ENCODE peak calls at places on chromosomes 7 and 10, in seven cellular contexts. One of them, this sample, is unnamed.

GRCh38 chr7:36871863-36872262 is 147.6 kb upstream of the AOAH start:
- DNase-seq in activated naive CD8-positive, alpha-beta T cell treated with anti-CD3 and anti-CD28 coated beads, Interleukin-2, amount 10 ng/mL, durations not matched to agents 7 days and 5 days: no peak
- DNase-seq in endothelial cell: no peak
- DNase-seq in HL-60: no peak
- DNase-seq in ureter: no peak
- DNase-seq in activated CD8-positive, alpha-beta T cell treated with anti-CD3 and anti-CD28 coated beads for 36 hours: peak
- DNase-seq in EH: peak
- DNase-seq in this sample: no peak

GRCh38 chr10:113539789-113540188 is 13.1 kb upstream of the HABP2 start:
- DNase-seq in activated naive CD8-positive, alpha-beta T cell treated with anti-CD3 and anti-CD28 coated beads, Interleukin-2, amount 10 ng/mL, durations not matched to agents 7 days and 5 days: no peak
- DNase-seq in endothelial cell: no peak
- DNase-seq in HL-60: no peak
- DNase-seq in ureter: no peak
- DNase-seq in activated CD8-positive, alpha-beta T cell treated with anti-CD3 and anti-CD28 coated beads for 36 hours: no peak
- DNase-seq in EH: peak
- DNase-seq in this sample: no peak

GRCh38 chr7:8255680-8256656 is 6.0 kb downstream of the ICA1 start:
- DNase-seq in activated naive CD8-positive, alpha-beta T cell treated with anti-CD3 and anti-CD28 coated beads, Interleukin-2, amount 10 ng/mL, durations not matched to agents 7 days and 5 days: no peak
- DNase-seq in endothelial cell: no peak
- DNase-seq in HL-60: no peak
- DNase-seq in ureter: no peak
- DNase-seq in activated CD8-positive, alpha-beta T cell treated with anti-CD3 and anti-CD28 coated beads for 36 hours: no peak
- DNase-seq in EH: no peak
- DNase-seq in this sample: no peak

GRCh38 chr10:122326385-122326784 is 48.1 kb upstream of the PLEKHA1 start:
- DNase-seq in activated naive CD8-positive, alpha-beta T cell treated with anti-CD3 and anti-CD28 coated beads, Interleukin-2, amount 10 ng/mL, durations not matched to agents 7 days and 5 days: no peak
- DNase-seq in endothelial cell: no peak
- DNase-seq in HL-60: no peak
- DNase-seq in ureter: no peak
- DNase-seq in activated CD8-positive, alpha-beta T cell treated with anti-CD3 and anti-CD28 coated beads for 36 hours: no peak
- DNase-seq in EH: no peak
- DNase-seq in this sample: no peak

GRCh38 chr7:28708458-28708951 is 249.6 kb downstream of the TRIL start:
- DNase-seq in activated naive CD8-positive, alpha-beta T cell treated with anti-CD3 and anti-CD28 coated beads, Interleukin-2, amount 10 ng/mL, durations not matched to agents 7 days and 5 days: no peak
- DNase-seq in endothelial cell: no peak
- DNase-seq in HL-60: no peak
- DNase-seq in ureter: no peak
- DNase-seq in activated CD8-positive, alpha-beta T cell treated with anti-CD3 and anti-CD28 coated beads for 36 hours: no peak
- DNase-seq in EH: no peak
- DNase-seq in this sample: no peak

GRCh38 chr7:30815016-30815854 is 44.0 kb downstream of the MINDY4 start:
- DNase-seq in activated naive CD8-positive, alpha-beta T cell treated with anti-CD3 and anti-CD28 coated beads, Interleukin-2, amount 10 ng/mL, durations not matched to agents 7 days and 5 days: no peak
- DNase-seq in endothelial cell: no peak
- DNase-seq in HL-60: no peak
- DNase-seq in ureter: peak
- DNase-seq in activated CD8-positive, alpha-beta T cell treated with anti-CD3 and anti-CD28 coated beads for 36 hours: no peak
- DNase-seq in EH: peak
- DNase-seq in this sample: peak

GRCh38 chr7:44368885-44369284 is 43.5 kb upstream of the CAMK2B start:
- DNase-seq in activated naive CD8-positive, alpha-beta T cell treated with anti-CD3 and anti-CD28 coated beads, Interleukin-2, amount 10 ng/mL, durations not matched to agents 7 days and 5 days: no peak
- DNase-seq in endothelial cell: no peak
- DNase-seq in HL-60: no peak
- DNase-seq in ureter: no peak
- DNase-seq in activated CD8-positive, alpha-beta T cell treated with anti-CD3 and anti-CD28 coated beads for 36 hours: no peak
- DNase-seq in EH: peak
- DNase-seq in this sample: no peak

GRCh38 chr7:76267107-76267834 is 35.2 kb upstream of the HSPB1 start:
- DNase-seq in activated naive CD8-positive, alpha-beta T cell treated with anti-CD3 and anti-CD28 coated beads, Interleukin-2, amount 10 ng/mL, durations not matched to agents 7 days and 5 days: peak
- DNase-seq in endothelial cell: no peak
- DNase-seq in HL-60: no peak
- DNase-seq in ureter: no peak
- DNase-seq in activated CD8-positive, alpha-beta T cell treated with anti-CD3 and anti-CD28 coated beads for 36 hours: peak
- DNase-seq in EH: no peak
- DNase-seq in this sample: no peak

GRCh38 chr7:13848576-13849527 is 140.6 kb downstream of the ETV1 start:
- DNase-seq in activated naive CD8-positive, alpha-beta T cell treated with anti-CD3 and anti-CD28 coated beads, Interleukin-2, amount 10 ng/mL, durations not matched to agents 7 days and 5 days: no peak
- DNase-seq in endothelial cell: no peak
- DNase-seq in HL-60: no peak
- DNase-seq in ureter: no peak
- DNase-seq in activated CD8-positive, alpha-beta T cell treated with anti-CD3 and anti-CD28 coated beads for 36 hours: no peak
- DNase-seq in EH: no peak
- DNase-seq in this sample: no peak

GRCh38 chr10:22476601-22477364 is 131.5 kb downstream of the SPAG6 start:
- DNase-seq in activated naive CD8-positive, alpha-beta T cell treated with anti-CD3 and anti-CD28 coated beads, Interleukin-2, amount 10 ng/mL, durations not matched to agents 7 days and 5 days: no peak
- DNase-seq in endothelial cell: peak
- DNase-seq in HL-60: no peak
- DNase-seq in ureter: no peak
- DNase-seq in activated CD8-positive, alpha-beta T cell treated with anti-CD3 and anti-CD28 coated beads for 36 hours: peak
- DNase-seq in EH: no peak
- DNase-seq in this sample: no peak

GRCh38 chr10:77532068-77532467 is 105.5 kb downstream of the KCNMA1 start:
- DNase-seq in activated naive CD8-positive, alpha-beta T cell treated with anti-CD3 and anti-CD28 coated beads, Interleukin-2, amount 10 ng/mL, durations not matched to agents 7 days and 5 days: no peak
- DNase-seq in endothelial cell: no peak
- DNase-seq in HL-60: no peak
- DNase-seq in ureter: no peak
- DNase-seq in activated CD8-positive, alpha-beta T cell treated with anti-CD3 and anti-CD28 coated beads for 36 hours: no peak
- DNase-seq in EH: peak
- DNase-seq in this sample: no peak

GRCh38 chr10:112687647-112688046 is 240.6 kb downstream of the VTI1A start:
- DNase-seq in activated naive CD8-positive, alpha-beta T cell treated with anti-CD3 and anti-CD28 coated beads, Interleukin-2, amount 10 ng/mL, durations not matched to agents 7 days and 5 days: no peak
- DNase-seq in endothelial cell: no peak
- DNase-seq in HL-60: no peak
- DNase-seq in ureter: no peak
- DNase-seq in activated CD8-positive, alpha-beta T cell treated with anti-CD3 and anti-CD28 coated beads for 36 hours: no peak
- DNase-seq in EH: peak
- DNase-seq in this sample: no peak

GRCh38 chr7:151815419-151815818 is 61.5 kb downstream of the PRKAG2 start:
- DNase-seq in activated naive CD8-positive, alpha-beta T cell treated with anti-CD3 and anti-CD28 coated beads, Interleukin-2, amount 10 ng/mL, durations not matched to agents 7 days and 5 days: no peak
- DNase-seq in endothelial cell: no peak
- DNase-seq in HL-60: no peak
- DNase-seq in ureter: no peak
- DNase-seq in activated CD8-positive, alpha-beta T cell treated with anti-CD3 and anti-CD28 coated beads for 36 hours: no peak
- DNase-seq in EH: no peak
- DNase-seq in this sample: peak

GRCh38 chr7:128098629-128099028 is 67.4 kb upstream of the LRRC4 start:
- DNase-seq in activated naive CD8-positive, alpha-beta T cell treated with anti-CD3 and anti-CD28 coated beads, Interleukin-2, amount 10 ng/mL, durations not matched to agents 7 days and 5 days: no peak
- DNase-seq in endothelial cell: no peak
- DNase-seq in HL-60: no peak
- DNase-seq in ureter: no peak
- DNase-seq in activated CD8-positive, alpha-beta T cell treated with anti-CD3 and anti-CD28 coated beads for 36 hours: no peak
- DNase-seq in EH: no peak
- DNase-seq in this sample: no peak

GRCh38 chr7:75993689-75994387 is 557 bp downstream of the TMEM120A start:
- DNase-seq in activated naive CD8-positive, alpha-beta T cell treated with anti-CD3 and anti-CD28 coated beads, Interleukin-2, amount 10 ng/mL, durations not matched to agents 7 days and 5 days: peak
- DNase-seq in endothelial cell: peak
- DNase-seq in HL-60: no peak
- DNase-seq in ureter: no peak
- DNase-seq in activated CD8-positive, alpha-beta T cell treated with anti-CD3 and anti-CD28 coated beads for 36 hours: peak
- DNase-seq in EH: peak
- DNase-seq in this sample: peak

GRCh38 chr10:95291634-95292039 is 834 bp upstream of the PDLIM1 start:
- DNase-seq in activated naive CD8-positive, alpha-beta T cell treated with anti-CD3 and anti-CD28 coated beads, Interleukin-2, amount 10 ng/mL, durations not matched to agents 7 days and 5 days: no peak
- DNase-seq in endothelial cell: no peak
- DNase-seq in HL-60: no peak
- DNase-seq in ureter: no peak
- DNase-seq in activated CD8-positive, alpha-beta T cell treated with anti-CD3 and anti-CD28 coated beads for 36 hours: no peak
- DNase-seq in EH: no peak
- DNase-seq in this sample: no peak

GRCh38 chr10:6069101-6069931 is 7.1 kb upstream of the IL2RA start:
- DNase-seq in activated naive CD8-positive, alpha-beta T cell treated with anti-CD3 and anti-CD28 coated beads, Interleukin-2, amount 10 ng/mL, durations not matched to agents 7 days and 5 days: no peak
- DNase-seq in endothelial cell: no peak
- DNase-seq in HL-60: no peak
- DNase-seq in ureter: no peak
- DNase-seq in activated CD8-positive, alpha-beta T cell treated with anti-CD3 and anti-CD28 coated beads for 36 hours: peak
- DNase-seq in EH: no peak
- DNase-seq in this sample: no peak

GRCh38 chr10:11879387-11880168 is 56.4 kb downstream of the PROSER2 start:
- DNase-seq in activated naive CD8-positive, alpha-beta T cell treated with anti-CD3 and anti-CD28 coated beads, Interleukin-2, amount 10 ng/mL, durations not matched to agents 7 days and 5 days: no peak
- DNase-seq in endothelial cell: no peak
- DNase-seq in HL-60: no peak
- DNase-seq in ureter: no peak
- DNase-seq in activated CD8-positive, alpha-beta T cell treated with anti-CD3 and anti-CD28 coated beads for 36 hours: no peak
- DNase-seq in EH: no peak
- DNase-seq in this sample: no peak

GRCh38 chr7:50660830-50661175 is 95.6 kb upstream of the DDC start:
- DNase-seq in activated naive CD8-positive, alpha-beta T cell treated with anti-CD3 and anti-CD28 coated beads, Interleukin-2, amount 10 ng/mL, durations not matched to agents 7 days and 5 days: peak
- DNase-seq in endothelial cell: no peak
- DNase-seq in HL-60: no peak
- DNase-seq in ureter: no peak
- DNase-seq in activated CD8-positive, alpha-beta T cell treated with anti-CD3 and anti-CD28 coated beads for 36 hours: no peak
- DNase-seq in EH: no peak
- DNase-seq in this sample: no peak

GRCh38 chr7:82778021-82778420 is 334.4 kb upstream of the CACNA2D1 start:
- DNase-seq in activated naive CD8-positive, alpha-beta T cell treated with anti-CD3 and anti-CD28 coated beads, Interleukin-2, amount 10 ng/mL, durations not matched to agents 7 days and 5 days: no peak
- DNase-seq in endothelial cell: no peak
- DNase-seq in HL-60: no peak
- DNase-seq in ureter: no peak
- DNase-seq in activated CD8-positive, alpha-beta T cell treated with anti-CD3 and anti-CD28 coated beads for 36 hours: no peak
- DNase-seq in EH: peak
- DNase-seq in this sample: no peak

GRCh38 chr10:95451150-95451549 is 110.0 kb downstream of the SORBS1 start:
- DNase-seq in activated naive CD8-positive, alpha-beta T cell treated with anti-CD3 and anti-CD28 coated beads, Interleukin-2, amount 10 ng/mL, durations not matched to agents 7 days and 5 days: no peak
- DNase-seq in endothelial cell: no peak
- DNase-seq in HL-60: no peak
- DNase-seq in ureter: no peak
- DNase-seq in activated CD8-positive, alpha-beta T cell treated with anti-CD3 and anti-CD28 coated beads for 36 hours: no peak
- DNase-seq in EH: no peak
- DNase-seq in this sample: no peak

GRCh38 chr10:15293862-15294835 is 76.9 kb downstream of the FAM171A1 start:
- DNase-seq in activated naive CD8-positive, alpha-beta T cell treated with anti-CD3 and anti-CD28 coated beads, Interleukin-2, amount 10 ng/mL, durations not matched to agents 7 days and 5 days: no peak
- DNase-seq in endothelial cell: no peak
- DNase-seq in HL-60: no peak
- DNase-seq in ureter: no peak
- DNase-seq in activated CD8-positive, alpha-beta T cell treated with anti-CD3 and anti-CD28 coated beads for 36 hours: no peak
- DNase-seq in EH: peak
- DNase-seq in this sample: no peak

GRCh38 chr7:92837214-92837749 is 909 bp upstream of the CDK6 start:
- DNase-seq in activated naive CD8-positive, alpha-beta T cell treated with anti-CD3 and anti-CD28 coated beads, Interleukin-2, amount 10 ng/mL, durations not matched to agents 7 days and 5 days: no peak
- DNase-seq in endothelial cell: no peak
- DNase-seq in HL-60: no peak
- DNase-seq in ureter: no peak
- DNase-seq in activated CD8-positive, alpha-beta T cell treated with anti-CD3 and anti-CD28 coated beads for 36 hours: no peak
- DNase-seq in EH: peak
- DNase-seq in this sample: no peak

GRCh38 chr7:41582116-41582515 is 120.8 kb downstream of the INHBA start:
- DNase-seq in activated naive CD8-positive, alpha-beta T cell treated with anti-CD3 and anti-CD28 coated beads, Interleukin-2, amount 10 ng/mL, durations not matched to agents 7 days and 5 days: no peak
- DNase-seq in endothelial cell: no peak
- DNase-seq in HL-60: no peak
- DNase-seq in ureter: no peak
- DNase-seq in activated CD8-positive, alpha-beta T cell treated with anti-CD3 and anti-CD28 coated beads for 36 hours: no peak
- DNase-seq in EH: peak
- DNase-seq in this sample: no peak

GRCh38 chr7:121037828-121038716 is 49.6 kb downstream of the CPED1 start:
- DNase-seq in activated naive CD8-positive, alpha-beta T cell treated with anti-CD3 and anti-CD28 coated beads, Interleukin-2, amount 10 ng/mL, durations not matched to agents 7 days and 5 days: no peak
- DNase-seq in endothelial cell: no peak
- DNase-seq in HL-60: no peak
- DNase-seq in ureter: no peak
- DNase-seq in activated CD8-positive, alpha-beta T cell treated with anti-CD3 and anti-CD28 coated beads for 36 hours: no peak
- DNase-seq in EH: no peak
- DNase-seq in this sample: no peak

GRCh38 chr10:20874261-20874660 is 22.9 kb downstream of the NEBL start:
- DNase-seq in activated naive CD8-positive, alpha-beta T cell treated with anti-CD3 and anti-CD28 coated beads, Interleukin-2, amount 10 ng/mL, durations not matched to agents 7 days and 5 days: no peak
- DNase-seq in endothelial cell: no peak
- DNase-seq in HL-60: no peak
- DNase-seq in ureter: no peak
- DNase-seq in activated CD8-positive, alpha-beta T cell treated with anti-CD3 and anti-CD28 coated beads for 36 hours: no peak
- DNase-seq in EH: no peak
- DNase-seq in this sample: no peak

GRCh38 chr10:21510218-21511070 is 15.0 kb downstream of the SKIDA1 start:
- DNase-seq in activated naive CD8-positive, alpha-beta T cell treated with anti-CD3 and anti-CD28 coated beads, Interleukin-2, amount 10 ng/mL, durations not matched to agents 7 days and 5 days: no peak
- DNase-seq in endothelial cell: no peak
- DNase-seq in HL-60: no peak
- DNase-seq in ureter: no peak
- DNase-seq in activated CD8-positive, alpha-beta T cell treated with anti-CD3 and anti-CD28 coated beads for 36 hours: no peak
- DNase-seq in EH: no peak
- DNase-seq in this sample: no peak

GRCh38 chr7:55423277-55423711 is 58.2 kb downstream of the LANCL2 start:
- DNase-seq in activated naive CD8-positive, alpha-beta T cell treated with anti-CD3 and anti-CD28 coated beads, Interleukin-2, amount 10 ng/mL, durations not matched to agents 7 days and 5 days: no peak
- DNase-seq in endothelial cell: no peak
- DNase-seq in HL-60: no peak
- DNase-seq in ureter: no peak
- DNase-seq in activated CD8-positive, alpha-beta T cell treated with anti-CD3 and anti-CD28 coated beads for 36 hours: no peak
- DNase-seq in EH: peak
- DNase-seq in this sample: no peak

GRCh38 chr7:114086906-114087651 is 168.3 kb upstream of the PPP1R3A start:
- DNase-seq in activated naive CD8-positive, alpha-beta T cell treated with anti-CD3 and anti-CD28 coated beads, Interleukin-2, amount 10 ng/mL, durations not matched to agents 7 days and 5 days: no peak
- DNase-seq in endothelial cell: peak
- DNase-seq in HL-60: no peak
- DNase-seq in ureter: no peak
- DNase-seq in activated CD8-positive, alpha-beta T cell treated with anti-CD3 and anti-CD28 coated beads for 36 hours: no peak
- DNase-seq in EH: peak
- DNase-seq in this sample: peak

GRCh38 chr10:70508912-70509366 is 30.4 kb downstream of the PALD1 start:
- DNase-seq in activated naive CD8-positive, alpha-beta T cell treated with anti-CD3 and anti-CD28 coated beads, Interleukin-2, amount 10 ng/mL, durations not matched to agents 7 days and 5 days: no peak
- DNase-seq in endothelial cell: peak
- DNase-seq in HL-60: peak
- DNase-seq in ureter: no peak
- DNase-seq in activated CD8-positive, alpha-beta T cell treated with anti-CD3 and anti-CD28 coated beads for 36 hours: no peak
- DNase-seq in EH: peak
- DNase-seq in this sample: peak

GRCh38 chr7:133797818-133798485 is 329.2 kb upstream of the LRGUK start:
- DNase-seq in activated naive CD8-positive, alpha-beta T cell treated with anti-CD3 and anti-CD28 coated beads, Interleukin-2, amount 10 ng/mL, durations not matched to agents 7 days and 5 days: no peak
- DNase-seq in endothelial cell: no peak
- DNase-seq in HL-60: no peak
- DNase-seq in ureter: no peak
- DNase-seq in activated CD8-positive, alpha-beta T cell treated with anti-CD3 and anti-CD28 coated beads for 36 hours: no peak
- DNase-seq in EH: peak
- DNase-seq in this sample: no peak

GRCh38 chr10:63929826-63930467 is 408.7 kb downstream of the REEP3 start:
- DNase-seq in activated naive CD8-positive, alpha-beta T cell treated with anti-CD3 and anti-CD28 coated beads, Interleukin-2, amount 10 ng/mL, durations not matched to agents 7 days and 5 days: no peak
- DNase-seq in endothelial cell: no peak
- DNase-seq in HL-60: no peak
- DNase-seq in ureter: no peak
- DNase-seq in activated CD8-positive, alpha-beta T cell treated with anti-CD3 and anti-CD28 coated beads for 36 hours: no peak
- DNase-seq in EH: peak
- DNase-seq in this sample: no peak

GRCh38 chr7:120981888-120982615 is 6.5 kb upstream of the CPED1 start:
- DNase-seq in activated naive CD8-positive, alpha-beta T cell treated with anti-CD3 and anti-CD28 coated beads, Interleukin-2, amount 10 ng/mL, durations not matched to agents 7 days and 5 days: no peak
- DNase-seq in endothelial cell: no peak
- DNase-seq in HL-60: no peak
- DNase-seq in ureter: no peak
- DNase-seq in activated CD8-positive, alpha-beta T cell treated with anti-CD3 and anti-CD28 coated beads for 36 hours: no peak
- DNase-seq in EH: peak
- DNase-seq in this sample: no peak

GRCh38 chr7:51033722-51034530 is 251.2 kb upstream of the GRB10 start:
- DNase-seq in activated naive CD8-positive, alpha-beta T cell treated with anti-CD3 and anti-CD28 coated beads, Interleukin-2, amount 10 ng/mL, durations not matched to agents 7 days and 5 days: no peak
- DNase-seq in endothelial cell: no peak
- DNase-seq in HL-60: no peak
- DNase-seq in ureter: peak
- DNase-seq in activated CD8-positive, alpha-beta T cell treated with anti-CD3 and anti-CD28 coated beads for 36 hours: no peak
- DNase-seq in EH: no peak
- DNase-seq in this sample: no peak

GRCh38 chr10:97805096-97805879 is 33.5 kb upstream of the SFRP5 start:
- DNase-seq in activated naive CD8-positive, alpha-beta T cell treated with anti-CD3 and anti-CD28 coated beads, Interleukin-2, amount 10 ng/mL, durations not matched to agents 7 days and 5 days: no peak
- DNase-seq in endothelial cell: no peak
- DNase-seq in HL-60: no peak
- DNase-seq in ureter: no peak
- DNase-seq in activated CD8-positive, alpha-beta T cell treated with anti-CD3 and anti-CD28 coated beads for 36 hours: no peak
- DNase-seq in EH: no peak
- DNase-seq in this sample: no peak

GRCh38 chr7:26584964-26585650 is 279.3 kb downstream of the SKAP2 start:
- DNase-seq in activated naive CD8-positive, alpha-beta T cell treated with anti-CD3 and anti-CD28 coated beads, Interleukin-2, amount 10 ng/mL, durations not matched to agents 7 days and 5 days: no peak
- DNase-seq in endothelial cell: no peak
- DNase-seq in HL-60: no peak
- DNase-seq in ureter: no peak
- DNase-seq in activated CD8-positive, alpha-beta T cell treated with anti-CD3 and anti-CD28 coated beads for 36 hours: no peak
- DNase-seq in EH: no peak
- DNase-seq in this sample: no peak